ENCODE peak calls at places on chromosomes 6 and 20, in six cellular contexts. S is endothelial cell of umbilical vein, A is heart left ventricle, Q is BE2C, X is heart right ventricle, I is Panc1. J is an unnamed sample.

GRCh38 chr6:142851601-142852000 is 93.4 kb downstream of the HIVEP2 start:
- DNase-seq in Q (no peak), S (no peak), A (no peak), X (no peak), I (no peak), J (no peak)

GRCh38 chr20:63706852-63707557 is 771 bp downstream of the ARFRP1 start:
- DNase-seq in S (peak; percentile 39), X (peak; percentile 49), A (peak; percentile 56), I (no peak), Q (peak; percentile 51), J (peak; percentile 68)

GRCh38 chr6:26156850-26157149 is 69.6 kb downstream of the HFE start:
- DNase-seq in A (no peak), X (peak; percentile 16), S (no peak), I (no peak), Q (no peak), J (no peak)

GRCh38 chr6:163583558-163583957 is 169.0 kb downstream of the QKI start:
- DNase-seq in S (no peak), X (no peak), I (no peak), Q (no peak), A (peak; percentile 31), J (no peak)

GRCh38 chr6:40999498-41000070 is 39.4 kb downstream of the UNC5CL start:
- DNase-seq in I (no peak), S (peak; percentile 44), Q (peak; percentile 53), X (peak; percentile 64), A (peak; percentile 79), J (no peak)

GRCh38 chr20:25042531-25043498 is 15.1 kb downstream of the ACSS1 start:
- DNase-seq in A (peak; percentile 85), X (peak; percentile 76), I (no peak), S (no peak), Q (no peak), J (peak; percentile 81)

GRCh38 chr6:158361961-158362634 is 49.8 kb downstream of the TULP4 start:
- DNase-seq in S (no peak), A (no peak), I (no peak), X (no peak), Q (no peak), J (no peak)

GRCh38 chr6:2376429-2377355 is 131.3 kb upstream of the GMDS start:
- DNase-seq in X (no peak), S (no peak), A (no peak), Q (no peak), I (no peak), J (no peak)

GRCh38 chr6:127402890-127403617 is 56.1 kb downstream of the KIAA0408 start:
- DNase-seq in I (no peak), A (no peak), Q (no peak), S (no peak), X (no peak), J (no peak)

GRCh38 chr6:127403636-127404035 is 55.6 kb downstream of the KIAA0408 start:
- DNase-seq in I (no peak), X (no peak), S (no peak), Q (no peak), A (no peak), J (no peak)

GRCh38 chr6:127392301-127392700 is 48.9 kb upstream of the ECHDC1 start:
- DNase-seq in X (no peak), S (no peak), Q (no peak), A (no peak), I (no peak), J (no peak)

DNA sequence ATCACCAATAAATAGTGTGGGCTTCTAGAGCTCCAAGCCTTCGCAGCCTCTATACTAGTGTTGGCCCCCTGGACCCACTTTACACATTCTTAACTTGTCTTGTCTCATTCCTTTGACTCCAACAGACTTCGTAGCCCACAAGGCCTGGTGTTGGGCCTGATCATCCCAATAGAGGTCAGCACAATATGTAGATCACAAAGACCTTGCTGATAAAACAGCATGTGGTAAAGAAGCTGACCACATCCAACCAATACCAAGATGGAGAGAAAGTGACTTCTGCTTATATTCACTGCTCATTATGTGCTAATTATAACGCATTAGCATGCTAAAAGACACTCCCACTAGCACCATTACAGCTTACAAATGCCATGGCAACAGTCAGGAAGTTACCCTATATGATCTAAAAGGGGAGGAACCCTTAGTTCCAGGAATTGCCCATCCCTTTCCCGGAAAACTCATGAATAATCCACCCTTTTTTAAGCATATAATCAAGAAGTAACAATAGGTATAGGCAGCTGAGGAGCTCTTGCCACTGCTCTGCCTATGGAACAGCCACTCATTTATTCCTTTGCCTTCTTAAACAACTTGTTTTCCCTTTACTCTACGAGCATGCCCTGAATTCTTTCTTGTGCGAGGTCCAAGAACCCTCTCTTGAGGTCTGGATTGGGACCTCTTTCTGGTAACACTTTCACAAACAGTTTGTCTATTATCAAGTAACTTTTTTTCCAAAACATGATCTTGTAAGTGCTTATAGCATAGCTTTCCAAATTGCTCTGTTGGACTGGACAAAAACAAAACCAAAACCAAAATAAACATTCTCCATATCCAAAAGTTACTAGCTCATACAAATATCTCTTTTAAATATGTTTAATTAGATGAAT is 54.6 kb upstream of the ECHDC1 start:
- DNase-seq in X (no peak), S (no peak), Q (no peak), A (no peak), I (no peak), J (no peak)
- H3K4me3 ChIP-seq in X (no peak overlapping the region), S (no peak overlapping the region), Q (no peak overlapping the region), A (no peak overlapping the region), I (no peak overlapping the region), J (no peak overlapping the region)

GRCh38 chr6:145367149-145367548 is 368.2 kb downstream of the EPM2A start:
- DNase-seq in Q (no peak), S (no peak), X (no peak), I (no peak), A (no peak), J (no peak)

GRCh38 chr6:145373826-145374225 is 361.5 kb downstream of the EPM2A start:
- DNase-seq in S (no peak), A (no peak), X (no peak), I (no peak), Q (no peak), J (no peak)

GRCh38 chr6:145368075-145368474 is 367.2 kb downstream of the EPM2A start:
- DNase-seq in S (no peak), Q (no peak), X (peak; percentile 25), A (peak; percentile 39), I (no peak), J (no peak)

GRCh38 chr6:145372671-145373123 is 362.6 kb downstream of the EPM2A start:
- DNase-seq in S (peak; percentile 18), X (peak; percentile 78), A (peak; percentile 73), Q (no peak), I (no peak), J (peak; percentile 6)

GRCh38 chr6:145370559-145370958 is 364.8 kb downstream of the EPM2A start:
- DNase-seq in S (no peak), X (no peak), A (no peak), Q (no peak), I (no peak), J (no peak)
- TF ChIP-seq CTCF in S (no peak), X (no peak), A (no peak), Q (no peak), I (no peak), J (no peak)

GRCh38 chr6:5138995-5139827 is 54.1 kb downstream of the PPP1R3G start:
- DNase-seq in S (no peak), I (no peak), X (no peak), Q (no peak), A (no peak), J (no peak)

GRCh38 chr6:5142131-5142530 is 57.0 kb downstream of the PPP1R3G start:
- DNase-seq in Q (no peak), S (no peak), X (no peak), A (no peak), I (no peak), J (no peak)

GRCh38 chr6:5142915-5143314 is 57.8 kb downstream of the PPP1R3G start:
- DNase-seq in I (no peak), X (no peak), A (no peak), Q (no peak), S (no peak), J (no peak)

GRCh38 chr6:5139828-5140771 is 55.0 kb downstream of the PPP1R3G start:
- DNase-seq in X (no peak), A (no peak), Q (no peak), I (no peak), S (no peak), J (no peak)

DNA sequence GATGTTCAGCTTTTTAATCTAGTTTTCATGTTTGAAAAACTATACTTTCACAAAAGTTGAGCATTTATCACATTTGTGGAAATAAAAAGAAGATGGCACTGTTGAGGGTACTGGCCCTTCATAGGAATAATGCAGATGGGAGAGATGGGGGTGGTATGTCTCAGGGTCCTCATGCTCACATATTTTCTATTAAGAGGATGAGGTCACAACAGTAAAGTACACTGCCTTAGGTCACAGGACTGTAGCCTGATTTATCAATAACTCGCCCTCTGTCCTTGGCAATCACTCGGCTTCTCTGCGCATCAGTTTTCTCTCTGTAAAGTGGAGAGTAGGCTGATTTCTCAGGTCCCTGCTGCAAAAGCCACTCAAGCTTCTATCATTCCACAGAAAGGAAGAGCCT is 55.9 kb downstream of the PPP1R3G start:
- DNase-seq in Q (no peak), X (no peak), S (no peak), I (no peak), A (no peak), J (no peak)
- H3K4me1 ChIP-seq in Q (no peaks in the 10 kb centered on the region), X (no peaks in the 10 kb centered on the region), S (no peaks in the 10 kb centered on the region), I (no peaks in the 10 kb centered on the region), A (no peaks in the 10 kb centered on the region), J (no peaks in the 10 kb centered on the region)

DNA sequence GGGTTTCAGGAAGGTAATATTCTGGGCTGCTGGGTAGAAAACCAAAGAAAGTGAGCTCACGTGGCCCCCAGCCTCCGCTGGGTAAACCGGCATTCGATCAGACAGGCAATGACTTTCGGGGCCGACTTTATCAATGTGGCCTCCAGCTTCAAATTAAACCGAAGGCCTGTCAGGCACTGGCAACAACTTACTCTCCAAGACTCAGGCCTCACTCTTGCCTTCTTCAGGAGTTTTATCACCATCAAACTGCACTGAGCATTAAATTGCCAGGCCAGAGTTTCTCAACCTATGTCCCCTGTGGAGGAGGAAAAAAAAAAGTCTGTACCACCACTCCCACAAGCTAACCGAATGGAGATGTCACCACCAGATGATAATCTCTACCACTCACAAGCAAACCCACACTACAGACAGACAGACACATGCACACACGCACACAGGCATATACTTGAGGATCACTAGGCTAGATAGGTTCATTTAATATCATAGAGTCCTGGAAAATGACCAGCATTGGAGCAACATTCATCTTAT is 1.1 kb upstream of the MBOAT1 start:
- DNase-seq in S (no peak), X (no peak), A (no peak), I (no peak), Q (no peak), J (no peak)
- H3K4me3 ChIP-seq in S (peak overlapping the region; percentile 80), X (peak overlapping the region; percentile 75), A (peak overlapping the region; percentile 79), I (peak overlapping the region; percentile 85), Q (peak overlapping the region; percentile 53), J (no peak overlapping the region)

GRCh38 chr6:161660666-161661571 is 387.1 kb upstream of the AGPAT4 start:
- DNase-seq in Q (no peak), S (no peak), X (no peak), A (no peak), I (no peak), J (no peak)
- TF ChIP-seq CTCF in Q (peak; percentile 11), S (no peak), X (no peak), A (no peak), I (no peak), J (no peak)

DNA sequence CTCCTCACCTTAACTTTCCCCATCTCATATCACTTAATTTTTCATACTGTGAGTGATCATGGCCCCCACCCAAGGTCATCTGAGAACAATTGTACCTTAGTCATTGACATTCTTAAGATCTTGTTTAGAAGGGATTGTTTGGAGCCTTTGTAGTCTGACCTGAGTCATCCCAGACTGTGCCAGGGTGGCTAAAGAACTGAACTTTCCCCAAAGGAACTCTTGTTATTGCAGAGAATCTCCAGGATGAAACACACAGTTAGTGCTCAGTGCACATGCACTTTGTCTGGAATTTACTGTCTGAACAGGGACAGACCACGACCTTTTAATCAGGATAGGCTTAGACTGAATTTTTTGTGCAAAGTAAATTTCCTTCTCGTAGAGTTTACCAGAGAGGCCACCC is 112.6 kb upstream of the CCN2 start:
- DNase-seq in X (no peak), Q (no peak), S (peak; percentile 98), I (no peak), A (no peak), J (no peak)
- H3K4me1 ChIP-seq in X (no peaks in the 10 kb centered on the region), Q (no peaks in the 10 kb centered on the region), S (peaks cover 72% of the 10 kb centered on the region), I (peaks cover 14% of the 10 kb centered on the region), A (no peaks in the 10 kb centered on the region), J (no peaks in the 10 kb centered on the region)